ENCODE peak calls at places on chromosomes 7 and 10, in six cellular contexts. R is adrenal gland, M is A549, H is cardiac fibroblast, K is IMR-90, G is foreskin fibroblast. I is an unnamed sample.
A peak's percentile ranks its signal among the peaks of the same experiment; 100 is the strongest.

GRCh38 chr10:26755443-26755903 is 58.0 kb downstream of the PDSS1 start:
- DNase-seq in R (no peak), M (peak; percentile 35), H (peak; percentile 49), K (peak; percentile 65), G (peak; percentile 48), I (peak; percentile 48)

GRCh38 chr10:75029874-75030273 is 81.6 kb upstream of the SAMD8 start:
- DNase-seq in R (no peak), M (no peak), H (no peak), K (peak; percentile 78), G (peak; percentile 31), I (no peak)

GRCh38 chr10:4819707-4820106 is 6.3 kb upstream of the AKR1E2 start:
- DNase-seq in R (no peak), M (no peak), H (no peak), K (no peak), G (no peak), I (no peak)

GRCh38 chr10:114276671-114277070 is 37.6 kb downstream of the VWA2 start:
- DNase-seq in R (no peak), M (no peak), H (no peak), K (no peak), G (no peak), I (no peak)

GRCh38 chr10:36779238-36779846 is 346.1 kb upstream of the ANKRD30A start:
- DNase-seq in R (peak; percentile 25), M (peak; percentile 70), H (peak; percentile 88), K (peak; percentile 81), G (peak; percentile 52), I (peak; percentile 76)

GRCh38 chr10:129602938-129603520 is 136.0 kb downstream of the MGMT start:
- DNase-seq in R (no peak), M (no peak), H (no peak), K (no peak), G (no peak), I (no peak)

GRCh38 chr10:112173201-112173600 is 10.4 kb downstream of the GPAM start:
- DNase-seq in R (no peak), M (no peak), H (no peak), K (no peak), G (no peak), I (no peak)

GRCh38 chr10:42958142-42958868 is 118.6 kb upstream of the RET start:
- DNase-seq in R (no peak), M (no peak), H (no peak), K (no peak), G (no peak), I (no peak)

GRCh38 chr10:27746364-27747095 is 911 bp upstream of the MKX start:
- DNase-seq in R (no peak), M (peak; percentile 15), H (peak; percentile 5), K (no peak), G (no peak), I (no peak)

GRCh38 chr7:875476-876076 is 778 bp upstream of the GET4 start:
- DNase-seq in R (no peak), M (no peak), H (no peak), K (no peak), G (no peak), I (no peak)

GRCh38 chr10:112955736-112956421 is 5.8 kb downstream of the TCF7L2 start:
- DNase-seq in R (no peak), M (peak; percentile 63), H (peak; percentile 91), K (peak; percentile 88), G (peak; percentile 92), I (peak; percentile 94)

GRCh38 chr10:114869500-114869899 is 47.9 kb downstream of the FHIP2A start:
- DNase-seq in R (no peak), M (no peak), H (peak; percentile 90), K (peak; percentile 87), G (peak; percentile 85), I (peak; percentile 82)

GRCh38 chr10:78774999-78775711 is 293.6 kb upstream of the ZMIZ1 start:
- DNase-seq in R (no peak), M (no peak), H (no peak), K (peak; percentile 83), G (no peak), I (peak; percentile 14)

GRCh38 chr7:286278-286677 is 3.7 kb upstream of the FOXL3 start:
- DNase-seq in R (no peak), M (no peak), H (no peak), K (no peak), G (no peak), I (no peak)

GRCh38 chr7:90516257-90516656 is 46.8 kb downstream of the PTTG1IP2 start:
- DNase-seq in R (no peak), M (no peak), H (no peak), K (no peak), G (no peak), I (no peak)

GRCh38 chr7:132065193-132065972 is 509.0 kb upstream of the PODXL start:
- DNase-seq in R (peak; percentile 53), M (peak; percentile 90), H (peak; percentile 96), K (peak; percentile 95), G (peak; percentile 97), I (peak; percentile 96)

GRCh38 chr7:50335230-50335794 is 30.8 kb downstream of the IKZF1 start:
- DNase-seq in R (no peak), M (no peak), H (no peak), K (no peak), G (no peak), I (no peak)
- H3K4me3 ChIP-seq in R (no peak overlapping the region), M (no peak overlapping the region), H (no peak overlapping the region), K (no peak overlapping the region), G (no peak overlapping the region), I (no peak overlapping the region)

DNA sequence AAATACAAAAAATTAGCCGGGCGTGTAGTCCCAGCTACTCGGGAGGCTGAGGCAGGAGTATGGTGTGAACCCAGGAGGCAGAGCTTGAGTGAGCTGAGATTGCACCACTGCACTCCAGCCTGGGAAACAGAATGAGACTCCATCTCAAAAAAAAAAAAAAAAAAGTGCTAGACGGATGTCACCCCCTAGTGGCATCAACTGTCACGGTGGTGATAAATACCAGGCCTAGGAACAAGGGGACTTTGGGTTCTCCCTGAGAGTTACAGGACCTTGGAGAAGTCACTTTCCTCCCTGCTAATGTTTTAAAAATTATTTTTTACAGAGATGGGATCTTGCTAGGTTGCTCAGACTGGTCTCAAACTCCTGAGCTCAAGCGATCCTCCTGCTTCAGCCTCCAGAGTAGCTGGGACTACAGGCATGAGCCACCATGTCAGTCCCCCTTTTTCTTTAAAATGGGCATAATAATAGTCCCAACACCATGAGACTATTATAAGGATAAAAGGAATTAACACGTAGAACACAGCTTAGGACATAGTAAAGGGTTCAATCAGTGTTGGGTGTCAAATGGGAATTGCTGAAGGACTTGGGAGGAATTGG is 2.6 kb upstream of the TMEM130 start:
- DNase-seq in R (peak; percentile 14), M (peak; percentile 58), H (peak; percentile 36), K (no peak), G (peak; percentile 35), I (peak; percentile 24)
- TF ChIP-seq CTCF in R (no peak), M (peak; percentile 43), H (peak; percentile 24), K (peak; percentile 23), G (no peak), I (peak; percentile 24)

GRCh38 chr7:69177941-69178494 is 420.3 kb upstream of the AUTS2 start:
- DNase-seq in R (no peak), M (no peak), H (no peak), K (no peak), G (no peak), I (no peak)

GRCh38 chr7:69182596-69183467 is 415.4 kb upstream of the AUTS2 start:
- DNase-seq in R (no peak), M (no peak), H (no peak), K (no peak), G (no peak), I (no peak)

GRCh38 chr7:69177326-69177897 is 420.9 kb upstream of the AUTS2 start:
- DNase-seq in R (no peak), M (no peak), H (no peak), K (no peak), G (no peak), I (no peak)

GRCh38 chr7:69184339-69184738 is 413.9 kb upstream of the AUTS2 start:
- DNase-seq in R (no peak), M (no peak), H (no peak), K (no peak), G (no peak), I (no peak)

GRCh38 chr7:69180662-69181061 is 417.6 kb upstream of the AUTS2 start:
- DNase-seq in R (no peak), M (no peak), H (no peak), K (no peak), G (no peak), I (no peak)
- H3K4me3 ChIP-seq in R (no peak overlapping the region), M (no peak overlapping the region), H (no peak overlapping the region), K (no peak overlapping the region), G (no peak overlapping the region), I (no peak overlapping the region)

GRCh38 chr10:13485623-13486022 is 43.2 kb downstream of the BEND7 start:
- DNase-seq in R (no peak), M (peak; percentile 5), H (peak; percentile 22), K (no peak), G (peak; percentile 19), I (peak; percentile 15)
- TF ChIP-seq CTCF in R (no peak), M (no peak), H (peak; percentile 43), K (peak; percentile 41), G (peak; percentile 30), I (peak; percentile 42)

GRCh38 chr7:29884399-29885272 is 78.3 kb downstream of the WIPF3 start:
- DNase-seq in R (no peak), M (no peak), H (no peak), K (no peak), G (no peak), I (no peak)
- H3K4me3 ChIP-seq in R (no peak overlapping the region), M (no peak overlapping the region), H (no peak overlapping the region), K (no peak overlapping the region), G (no peak overlapping the region), I (no peak overlapping the region)

GRCh38 chr7:30146127-30146612 is 11.4 kb downstream of the MTURN start:
- DNase-seq in R (no peak), M (no peak), H (no peak), K (no peak), G (no peak), I (no peak)
- TF ChIP-seq CTCF in R (no peak), M (no peak), H (no peak), K (no peak), G (no peak), I (no peak)

DNA sequence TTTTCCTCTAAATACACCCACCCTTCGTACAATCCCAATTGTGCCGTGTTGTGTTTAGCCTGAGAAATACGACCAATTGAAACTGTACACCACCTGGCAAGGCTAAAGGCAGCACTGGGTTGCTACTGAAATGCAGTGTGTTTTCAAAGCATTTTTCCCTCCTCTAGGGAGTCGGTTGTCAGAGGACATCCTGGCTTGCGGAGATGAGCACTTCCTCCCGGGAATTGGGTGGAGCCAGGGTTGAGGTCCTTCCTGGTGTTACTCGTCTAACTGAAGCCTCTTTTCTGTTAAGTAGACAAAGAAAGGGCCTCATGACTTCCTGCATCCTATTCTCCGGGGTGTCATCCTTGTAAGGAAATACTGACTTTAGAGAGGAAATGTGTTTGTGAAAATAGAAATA is 133.4 kb downstream of the MTPAP start:
- DNase-seq in R (peak; percentile 42), M (no peak), H (peak; percentile 54), K (no peak), G (no peak), I (peak; percentile 58)
- H3K4me3 ChIP-seq in R (no peak overlapping the region), M (no peak overlapping the region), H (no peak overlapping the region), K (no peak overlapping the region), G (no peak overlapping the region), I (no peak overlapping the region)

DNA sequence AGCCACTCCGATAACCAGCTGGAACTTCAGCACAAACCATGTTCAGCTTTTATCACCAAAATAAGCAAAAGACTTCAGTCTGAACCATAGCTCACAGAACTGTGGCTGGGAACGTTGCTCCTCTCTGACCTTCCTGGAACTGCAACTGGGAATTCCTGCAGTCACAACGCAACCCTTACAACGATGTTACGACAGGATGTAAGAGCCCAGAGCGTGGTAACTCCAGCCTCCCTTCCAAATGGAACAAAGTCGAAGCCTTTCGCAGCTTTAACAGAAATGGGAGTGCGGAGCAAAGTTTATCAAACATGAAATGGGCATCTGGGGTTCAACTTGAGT is 162.6 kb downstream of the ADAM12 start:
- DNase-seq in R (no peak), M (no peak), H (peak; percentile 25), K (no peak), G (no peak), I (peak; percentile 91)
- TF ChIP-seq CTCF in R (no peak), M (no peak), H (no peak), K (no peak), G (no peak), I (no peak)

I was measured in fibroblast of mammary gland.